ENCODE peak calls at places on chromosomes 12 and 14, in six cellular contexts. One of them, this sample, is unnamed.

GRCh38 chr12:68086019-68086603 is 73.4 kb downstream of the IFNG start:
- DNase-seq in astrocyte of the spinal cord: no peak
- DNase-seq in dermis microvascular lymphatic vessel endothelial cell: no peak
- DNase-seq in skeletal muscle cell: no peak
- DNase-seq in H4: no peak
- DNase-seq in HFF-Myc: no peak
- DNase-seq in this sample: no peak

GRCh38 chr12:73950506-73950905 is 587.1 kb upstream of the ATXN7L3B start:
- DNase-seq in astrocyte of the spinal cord: no peak
- DNase-seq in HFF-Myc: no peak
- DNase-seq in skeletal muscle cell: no peak
- DNase-seq in dermis microvascular lymphatic vessel endothelial cell: no peak
- DNase-seq in H4: no peak
- DNase-seq in this sample: no peak

GRCh38 chr12:121968880-121969279 is 50.5 kb downstream of the CFAP251 start:
- DNase-seq in skeletal muscle cell: no peak
- DNase-seq in H4: no peak
- DNase-seq in dermis microvascular lymphatic vessel endothelial cell: no peak
- DNase-seq in HFF-Myc: no peak
- DNase-seq in astrocyte of the spinal cord: no peak
- DNase-seq in this sample: no peak

GRCh38 chr12:55707841-55708694 is at the start of gene ITGA7:
- DNase-seq in dermis microvascular lymphatic vessel endothelial cell: no peak
- DNase-seq in skeletal muscle cell: no peak
- DNase-seq in H4: no peak
- DNase-seq in HFF-Myc: no peak
- DNase-seq in astrocyte of the spinal cord: no peak
- DNase-seq in this sample: peak

GRCh38 chr14:75184039-75184438 is 7.6 kb upstream of the TMED10 start:
- DNase-seq in H4: no peak
- DNase-seq in astrocyte of the spinal cord: no peak
- DNase-seq in dermis microvascular lymphatic vessel endothelial cell: no peak
- DNase-seq in HFF-Myc: no peak
- DNase-seq in skeletal muscle cell: no peak
- DNase-seq in this sample: no peak

GRCh38 chr14:87334997-87335675 is 657.8 kb downstream of the GALC start:
- DNase-seq in astrocyte of the spinal cord: no peak
- DNase-seq in dermis microvascular lymphatic vessel endothelial cell: no peak
- DNase-seq in skeletal muscle cell: no peak
- DNase-seq in HFF-Myc: no peak
- DNase-seq in H4: no peak
- DNase-seq in this sample: no peak

GRCh38 chr14:32762886-32763285 is 175.8 kb upstream of the NPAS3 start:
- DNase-seq in H4: no peak
- DNase-seq in HFF-Myc: no peak
- DNase-seq in astrocyte of the spinal cord: peak
- DNase-seq in dermis microvascular lymphatic vessel endothelial cell: no peak
- DNase-seq in skeletal muscle cell: no peak
- DNase-seq in this sample: no peak

GRCh38 chr12:48995061-48995879 is 3.9 kb downstream of the DDN start:
- DNase-seq in skeletal muscle cell: no peak
- DNase-seq in astrocyte of the spinal cord: peak
- DNase-seq in dermis microvascular lymphatic vessel endothelial cell: peak
- DNase-seq in HFF-Myc: no peak
- DNase-seq in H4: peak
- DNase-seq in this sample: peak

GRCh38 chr14:73295198-73295796 is 58.0 kb downstream of the PAPLN start:
- DNase-seq in HFF-Myc: peak
- DNase-seq in H4: peak
- DNase-seq in dermis microvascular lymphatic vessel endothelial cell: peak
- DNase-seq in skeletal muscle cell: no peak
- DNase-seq in astrocyte of the spinal cord: peak
- DNase-seq in this sample: peak

GRCh38 chr12:89936631-89937030 is 228.0 kb upstream of the ATP2B1 start:
- DNase-seq in H4: no peak
- DNase-seq in astrocyte of the spinal cord: no peak
- DNase-seq in dermis microvascular lymphatic vessel endothelial cell: no peak
- DNase-seq in HFF-Myc: no peak
- DNase-seq in skeletal muscle cell: no peak
- DNase-seq in this sample: no peak

This sample was measured in Caki2.